ENCODE peak calls at places on chromosome X, in four cellular contexts. X is suprapubic skin, A is uterus, B is MM.1S. T is an unnamed sample.

GRCh38 chrX:38634665-38635064 is 73.3 kb downstream of the TSPAN7 start:
- DNase-seq in B (no peak), X (no peak), A (no peak), T (no peak)

GRCh38 chrX:40108084-40108958 is 10.6 kb upstream of the BCOR start:
- DNase-seq in B (no peak), A (peak; percentile 68), X (no peak), T (no peak)

GRCh38 chrX:150863191-150863590 is 35.3 kb downstream of the CD99L2 start:
- DNase-seq in A (no peak), B (no peak), X (no peak), T (no peak)

GRCh38 chrX:2559124-2559523 is 58.3 kb upstream of the DHRSX start:
- DNase-seq in B (no peak), A (no peak), X (no peak), T (no peak)

GRCh38 chrX:53265771-53266170 is 15.6 kb downstream of the IQSEC2 start:
- DNase-seq in B (no peak), A (no peak), X (no peak), T (no peak)

GRCh38 chrX:148501121-148502066 is 977 bp downstream of the AFF2 start:
- DNase-seq in A (no peak), X (no peak), B (peak; percentile 11), T (no peak)

GRCh38 chrX:69021095-69021494 is 144.2 kb downstream of the PJA1 start:
- DNase-seq in B (no peak), A (peak; percentile 34), X (no peak), T (no peak)

GRCh38 chrX:134688839-134689238 is 30.6 kb upstream of the PLAC1 start:
- DNase-seq in B (no peak), X (no peak), A (no peak), T (no peak)

GRCh38 chrX:66728818-66729271 is 90.0 kb upstream of the EDA2R start:
- DNase-seq in X (no peak), A (peak; percentile 40), B (peak; percentile 62), T (no peak)

GRCh38 chrX:31036895-31037294 is 34.9 kb downstream of the FTHL17 start:
- DNase-seq in B (peak; percentile 51), X (no peak), A (peak; percentile 15), T (no peak)

DNA sequence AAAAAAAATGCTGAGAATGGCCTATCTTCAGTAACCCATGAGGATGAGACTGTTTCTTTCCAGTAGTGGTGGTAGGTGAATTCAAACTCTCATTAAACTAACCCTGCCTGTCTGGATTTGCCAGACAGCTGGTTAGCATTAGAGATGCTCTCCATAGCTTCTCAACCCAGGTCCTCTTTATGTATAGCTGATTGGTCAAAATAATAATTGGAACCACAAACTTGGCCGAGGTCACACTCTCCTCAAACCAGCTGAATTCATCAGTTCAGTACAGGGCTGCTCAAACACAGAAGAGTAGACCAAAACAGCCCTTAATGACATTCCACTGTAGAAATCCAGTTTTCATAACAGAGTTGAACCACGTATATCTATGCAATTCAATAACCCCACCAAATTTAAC is 85.3 kb downstream of the HCCS start:
- DNase-seq in A (no peak), B (no peak), X (no peak), T (no peak)
- TF ChIP-seq CTCF in A (no peak), B (no peak), X (no peak), T (no peak)

DNA sequence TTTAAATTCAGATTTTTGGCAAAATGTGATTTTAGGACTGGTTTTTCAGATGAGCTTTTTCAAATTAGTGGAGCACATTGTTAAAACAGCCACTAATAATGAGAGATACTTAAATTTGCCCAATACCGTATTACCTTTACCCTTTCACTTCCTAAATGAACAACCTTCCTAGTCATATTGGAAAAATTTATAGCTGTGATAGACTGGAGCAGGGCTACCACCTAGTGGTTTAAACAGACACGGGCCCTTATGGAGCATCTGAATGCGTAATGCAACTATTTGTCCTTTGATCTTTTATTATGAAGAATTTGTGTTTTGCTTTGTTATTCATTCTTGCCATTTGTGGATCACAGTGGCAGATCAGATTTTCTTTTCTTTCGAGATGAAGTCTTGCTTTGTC is 72.7 kb downstream of the KDM6A start:
- DNase-seq in B (no peak), A (no peak), X (no peak), T (no peak)
- TF ChIP-seq CTCF in B (peak; percentile 19), A (no peak), X (no peak), T (peak; percentile 40)

DNA sequence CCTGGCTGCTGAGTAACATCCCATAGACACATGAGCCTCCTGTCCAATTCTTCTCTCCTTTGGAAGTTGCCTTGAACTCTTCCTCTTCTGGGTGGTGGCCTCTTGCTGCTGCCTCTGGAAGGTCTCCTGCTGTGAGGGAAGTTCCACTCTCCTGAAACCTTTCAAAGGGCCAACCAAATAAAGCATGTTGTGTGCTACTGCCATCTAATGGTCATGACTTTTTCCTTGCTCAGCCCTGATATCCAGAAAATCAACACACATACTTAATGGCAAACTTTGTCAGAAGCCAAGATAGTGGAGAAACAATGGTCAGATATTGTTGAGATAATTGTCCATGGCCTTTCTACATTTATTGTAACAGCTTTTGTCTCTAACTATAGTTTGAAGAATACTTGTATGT is 19.1 kb upstream of the ZXDA start:
- DNase-seq in A (no peak), X (no peak), B (peak; percentile 67), T (no peak)
- TF ChIP-seq CTCF in A (no peak), X (peak; percentile 12), B (peak; percentile 62), T (peak; percentile 27)

GRCh38 chrX:138191998-138192397 is 519.5 kb downstream of the FGF13 start:
- DNase-seq in A (no peak), B (peak; percentile 31), X (no peak), T (no peak)
- TF ChIP-seq CTCF in A (no peak), B (peak; percentile 48), X (no peak), T (no peak)

GRCh38 chrX:9728271-9728670 is 37.4 kb downstream of the GPR143 start:
- DNase-seq in X (no peak), A (no peak), B (no peak), T (no peak)

GRCh38 chrX:9729161-9729885 is 36.3 kb downstream of the GPR143 start:
- DNase-seq in B (no peak), A (no peak), X (no peak), T (no peak)

GRCh38 chrX:9730078-9730477 is 35.6 kb downstream of the GPR143 start:
- DNase-seq in A (no peak), X (no peak), B (peak; percentile 60), T (no peak)

DNA sequence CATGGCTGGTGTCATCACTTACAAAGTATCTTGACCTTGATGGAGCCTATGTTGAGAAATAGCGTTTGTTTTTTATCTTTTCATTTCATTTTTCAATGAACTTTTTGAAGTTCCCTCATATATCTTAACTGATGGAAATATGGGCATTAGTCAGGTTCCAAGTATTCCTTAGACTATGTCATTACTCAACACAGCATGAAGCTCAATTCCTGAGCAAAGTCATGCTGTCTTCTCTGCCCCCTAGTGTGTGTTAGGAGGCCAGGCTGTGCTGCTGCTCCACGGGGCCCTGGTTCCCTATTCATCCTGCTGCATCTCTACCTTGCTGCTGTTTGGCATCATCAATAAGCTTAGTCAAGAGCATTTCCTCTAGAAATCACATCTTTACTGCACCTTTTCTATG is 40.9 kb downstream of the GPR143 start:
- DNase-seq in X (no peak), B (no peak), A (no peak), T (no peak)
- TF ChIP-seq CTCF in X (no peak), B (no peak), A (no peak), T (no peak)

GRCh38 chrX:12138366-12139313 is at the start of gene FRMPD4:
- DNase-seq in A (no peak), B (no peak), X (no peak), T (no peak)
- TF ChIP-seq CTCF in A (no peak), B (no peak), X (no peak), T (no peak)

GRCh38 chrX:109049416-109049815 is 313.1 kb upstream of the IRS4 start:
- DNase-seq in X (no peak), A (no peak), B (no peak), T (no peak)

GRCh38 chrX:109049903-109050302 is 313.5 kb upstream of the IRS4 start:
- DNase-seq in B (no peak), X (no peak), A (no peak), T (no peak)
- TF ChIP-seq CTCF in B (peak; percentile 18), X (no peak), A (no peak), T (no peak)

DNA sequence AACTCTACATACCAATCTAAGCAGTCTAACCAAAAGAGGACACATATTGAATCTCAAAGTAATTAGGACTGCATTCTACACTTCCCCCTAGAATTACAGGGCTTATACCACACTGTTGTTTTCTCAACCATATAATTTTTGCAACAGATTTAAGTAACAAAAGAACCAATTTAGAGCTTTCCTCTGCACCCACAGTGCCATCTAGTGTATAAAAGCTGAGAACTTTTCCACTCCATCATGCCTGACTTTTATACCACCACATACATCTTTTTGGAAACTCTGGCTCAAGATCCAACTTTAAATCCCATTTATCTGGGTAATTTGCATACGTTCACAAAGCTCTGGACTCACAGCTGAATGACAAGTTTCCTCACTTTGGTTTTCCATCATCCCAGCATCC is 99.5 kb downstream of the EFHC2 start:
- DNase-seq in A (no peak), B (peak; percentile 15), X (no peak), T (no peak)
- TF ChIP-seq CTCF in A (peak; percentile 34), B (peak; percentile 47), X (no peak), T (peak; percentile 50)

GRCh38 chrX:106959897-106960296 is 39.7 kb downstream of the CLDN2 start:
- DNase-seq in X (no peak), B (no peak), A (no peak), T (no peak)
- TF ChIP-seq CTCF in X (no peak), B (no peak), A (no peak), T (no peak)

T was measured in CD14-positive monocyte.